ENCODE peak calls at places on chromosomes 3 and 15, in eight cellular contexts. I is CD4-positive, CD25-positive, alpha-beta regulatory T cell; O is adrenal gland; K is neural progenitor cell; B is psoas muscle; J is heart right ventricle; W is cardiac muscle cell; A is esophagus squamous epithelium. H is an unnamed sample. For H3K36me3, the result is how much of the 10 kb centered on the place peaks cover.

GRCh38 chr3:58492385-58492970 is 582 bp downstream of the KCTD6 start:
- DNase-seq in I (peak), O (no peak), K (no peak), B (no peak), J (no peak), W (no peak), A (no peak), H (peak)

GRCh38 chr3:4596596-4596995 is 103.4 kb downstream of the ITPR1 start:
- DNase-seq in I (no peak), O (no peak), K (peak), B (no peak), J (no peak), W (no peak), A (no peak), H (no peak)

GRCh38 chr15:90266485-90266884 is 1.0 kb downstream of the NGRN start:
- DNase-seq in I (peak), O (peak), K (no peak), B (no peak), J (no peak), W (peak), A (no peak), H (peak)

GRCh38 chr3:198113219-198114053 is 153.4 kb downstream of the LMLN start:
- DNase-seq in I (no peak), O (peak), K (peak), B (peak), J (no peak), W (peak), A (no peak), H (no peak)

GRCh38 chr3:127684871-127685707 is 12.3 kb downstream of the ABTB1 start:
- DNase-seq in I (no peak), O (peak), K (no peak), B (peak), J (no peak), W (no peak), A (no peak), H (no peak)

GRCh38 chr3:133934996-133935842 is 39.5 kb upstream of the RAB6B start:
- DNase-seq in I (no peak), O (no peak), K (no peak), B (no peak), J (no peak), W (no peak), A (no peak), H (no peak)

GRCh38 chr15:40044717-40045571 is 6.0 kb upstream of the SRP14 start:
- DNase-seq in I (peak), O (peak), K (peak), B (peak), J (peak), W (peak), A (peak), H (peak)

GRCh38 chr3:23202921-23203650 is at the start of gene UBE2E2:
- DNase-seq in I (peak), O (peak), K (peak), B (peak), J (peak), W (peak), A (no peak), H (peak)

GRCh38 chr15:88066758-88067157 is 189.8 kb downstream of the NTRK3 start:
- DNase-seq in I (no peak), O (no peak), K (no peak), B (no peak), J (no peak), W (no peak), A (no peak), H (no peak)

GRCh38 chr15:77542491-77543001 is 90.2 kb downstream of the LINGO1 start:
- DNase-seq in I (no peak), O (no peak), K (no peak), B (no peak), J (no peak), W (no peak), A (no peak), H (no peak)

GRCh38 chr3:105365536-105366301 is 990 bp upstream of the ALCAM start:
- DNase-seq in I (peak), O (no peak), K (peak), B (no peak), J (no peak), W (peak), A (no peak), H (no peak)

GRCh38 chr3:53320697-53321096 is 26.6 kb downstream of the DCP1A start:
- DNase-seq in I (no peak), O (no peak), K (no peak), B (peak), J (peak), W (no peak), A (no peak), H (no peak)

GRCh38 chr3:153137626-153138025 is 24.4 kb upstream of the RAP2B start:
- DNase-seq in I (no peak), O (no peak), K (no peak), B (no peak), J (no peak), W (no peak), A (no peak), H (no peak)

GRCh38 chr3:112293368-112294321 is at the start of gene SLC9C1:
- DNase-seq in I (peak), O (peak), K (peak), B (no peak), J (peak), W (peak), A (no peak), H (peak)

GRCh38 chr15:78325092-78325843 is 14.9 kb upstream of the CRABP1 start:
- DNase-seq in I (no peak), O (no peak), K (peak), B (no peak), J (peak), W (peak), A (no peak), H (no peak)

GRCh38 chr3:188179006-188179966 is 25.3 kb downstream of the LPP start:
- DNase-seq in I (no peak), O (no peak), K (peak), B (peak), J (peak), W (no peak), A (no peak), H (no peak)

GRCh38 chr3:99249627-99250026 is 348.1 kb upstream of the DCBLD2 start:
- DNase-seq in I (no peak), O (no peak), K (no peak), B (no peak), J (no peak), W (no peak), A (no peak), H (no peak)

GRCh38 chr15:40407343-40407990 is 1.9 kb downstream of the IVD start:
- DNase-seq in I (no peak), O (no peak), K (no peak), B (no peak), J (no peak), W (no peak), A (no peak), H (no peak)

GRCh38 chr3:9878700-9879099 is 1.4 kb downstream of the CIDEC start:
- DNase-seq in I (no peak), O (no peak), K (no peak), B (no peak), J (no peak), W (peak), A (no peak), H (no peak)

GRCh38 chr3:64131755-64132154 is 93.5 kb downstream of the PRICKLE2 start:
- DNase-seq in I (no peak), O (no peak), K (no peak), B (no peak), J (no peak), W (no peak), A (no peak), H (no peak)

GRCh38 chr3:65573548-65574116 is 465.1 kb downstream of the MAGI1 start:
- DNase-seq in I (no peak), O (no peak), K (no peak), B (no peak), J (no peak), W (no peak), A (no peak), H (no peak)

GRCh38 chr3:37963635-37964034 is 27.0 kb upstream of the VILL start:
- DNase-seq in I (no peak), O (no peak), K (no peak), B (no peak), J (no peak), W (no peak), A (no peak), H (no peak)

GRCh38 chr15:46848704-46849103 is 868.6 kb upstream of the SEMA6D start:
- DNase-seq in I (no peak), O (no peak), K (no peak), B (no peak), J (no peak), W (no peak), A (no peak), H (no peak)

GRCh38 chr3:73498764-73499622 is 125.7 kb downstream of the PDZRN3 start:
- DNase-seq in I (no peak), O (no peak), K (no peak), B (peak), J (no peak), W (no peak), A (no peak), H (no peak)

GRCh38 chr3:179796421-179796820 is 143.6 kb downstream of the USP13 start:
- DNase-seq in I (no peak), O (no peak), K (no peak), B (no peak), J (no peak), W (no peak), A (no peak), H (no peak)

GRCh38 chr15:89666147-89666857 is 11.0 kb upstream of the KIF7 start:
- DNase-seq in I (no peak), O (no peak), K (no peak), B (no peak), J (no peak), W (no peak), A (no peak), H (no peak)

GRCh38 chr3:20352547-20353164 is 166.7 kb upstream of the SGO1 start:
- DNase-seq in I (no peak), O (no peak), K (no peak), B (no peak), J (no peak), W (peak), A (no peak), H (no peak)

GRCh38 chr3:136547293-136547692 is 204.9 kb downstream of the STAG1 start:
- DNase-seq in I (no peak), O (no peak), K (no peak), B (no peak), J (no peak), W (no peak), A (no peak), H (no peak)

GRCh38 chr3:52507359-52507758 is 12.2 kb downstream of the STAB1 start:
- DNase-seq in I (no peak), O (no peak), K (peak), B (no peak), J (no peak), W (peak), A (no peak), H (no peak)

GRCh38 chr15:55587321-55588069 is 650 bp downstream of the PYGO1 start:
- DNase-seq in I (peak), O (peak), K (peak), B (peak), J (peak), W (peak), A (no peak), H (peak)

GRCh38 chr3:170055209-170055608 is 17.4 kb downstream of the GPR160 start:
- DNase-seq in I (no peak), O (no peak), K (no peak), B (no peak), J (no peak), W (no peak), A (no peak), H (no peak)

GRCh38 chr3:112687214-112687613 is 46.3 kb upstream of the CCDC80 start:
- DNase-seq in I (no peak), O (no peak), K (peak), B (no peak), J (no peak), W (no peak), A (no peak), H (no peak)

DNA sequence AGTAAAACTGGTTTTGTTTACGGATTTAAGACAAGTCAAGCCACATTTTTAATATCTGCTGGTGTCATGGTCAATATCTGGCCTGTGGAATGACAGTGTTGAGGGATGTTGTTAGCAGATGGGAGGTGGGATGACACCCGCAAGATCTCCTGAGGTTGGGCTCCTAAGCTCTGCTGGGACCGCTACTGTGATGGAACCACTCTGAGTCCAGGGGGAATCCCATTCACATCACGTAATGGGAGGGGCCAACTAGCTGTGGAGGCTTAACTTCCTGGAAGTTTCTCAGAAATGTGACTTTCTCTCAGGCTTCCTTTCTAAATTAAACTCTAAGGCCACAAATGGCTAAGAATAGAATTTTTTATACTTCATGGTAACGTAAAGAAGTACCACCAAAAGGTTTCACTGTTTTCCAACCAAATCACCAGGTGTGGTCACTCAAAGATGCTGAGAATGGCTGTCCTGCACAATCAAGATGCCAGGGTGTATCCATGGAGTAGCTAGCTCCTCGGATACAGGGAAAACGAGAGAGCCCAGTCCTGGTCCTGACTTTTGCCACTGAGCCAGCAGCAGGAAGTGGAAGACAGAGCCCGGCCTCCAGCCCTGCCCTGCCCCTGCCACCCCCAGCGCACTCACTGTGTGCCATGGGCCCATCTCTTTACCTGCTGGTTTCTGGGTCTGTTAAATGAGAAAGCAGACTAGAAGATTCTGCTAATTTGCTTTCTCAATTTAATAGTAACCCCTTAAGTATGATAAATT is 18.4 kb downstream of the TNFAIP8L3 start:
- DNase-seq in I (no peak), O (no peak), K (no peak), B (no peak), J (no peak), W (no peak), A (no peak), H (no peak)
- H3K4me3 ChIP-seq in I (no peak), O (no peak), K (no peak), B (no peak), J (no peak), W (no peak), A (no peak), H (no peak)

DNA sequence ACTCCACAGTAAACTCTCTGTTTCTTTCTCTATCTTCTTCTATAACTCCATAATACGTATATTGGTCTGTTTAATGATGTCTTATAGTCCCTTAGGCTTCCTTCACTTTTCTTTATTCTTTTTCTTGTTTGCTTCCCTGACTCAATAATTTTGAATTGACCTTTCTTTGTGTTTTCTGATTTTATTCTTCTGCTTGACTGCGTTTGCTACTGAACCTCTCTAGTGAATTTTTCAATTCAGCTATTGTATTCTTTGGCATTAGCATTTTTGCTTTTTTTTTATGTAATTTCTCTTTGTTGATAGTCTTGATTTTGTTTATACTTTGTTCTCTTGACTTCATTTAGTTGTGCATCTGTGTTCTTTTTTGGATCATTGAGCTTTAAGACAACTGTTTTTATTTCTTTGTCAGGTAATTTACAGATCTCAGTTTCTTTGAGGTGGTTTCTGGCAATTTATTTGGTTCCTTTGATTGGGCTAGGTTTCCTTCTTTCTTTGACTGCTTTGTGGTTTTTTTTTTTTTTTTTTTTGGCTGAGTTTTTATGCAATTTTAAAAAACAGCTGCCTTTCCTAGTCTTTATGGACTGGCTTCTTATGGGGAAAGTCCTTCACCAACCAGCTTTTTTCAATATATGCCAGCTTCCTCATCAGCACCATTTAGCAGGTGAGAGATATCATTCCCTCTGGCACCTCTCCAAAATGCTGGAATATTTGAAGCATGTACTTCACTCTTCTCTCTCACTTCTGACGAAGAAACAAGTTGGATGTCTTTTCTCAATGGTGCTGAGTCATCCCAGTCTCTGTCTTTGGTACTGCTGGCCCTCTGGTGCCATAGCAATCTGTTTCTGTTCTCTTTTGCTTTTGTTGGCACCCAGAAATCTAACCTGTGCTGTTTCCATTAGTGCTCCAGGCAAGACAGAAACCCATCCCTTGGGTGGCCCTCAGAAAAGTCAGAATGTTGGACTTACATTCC is 17.6 kb downstream of the RSRC1 start:
- DNase-seq in I (no peak), O (no peak), K (no peak), B (no peak), J (no peak), W (peak), A (no peak), H (no peak)
- H3K36me3 ChIP-seq in I (half or more), O (under half), K (under half), B (half or more), J (under half), W (under half), A (half or more), H (under half)

GRCh38 chr3:14555835-14556234 is 15.7 kb upstream of the GRIP2 start:
- DNase-seq in I (no peak), O (no peak), K (no peak), B (peak), J (peak), W (no peak), A (no peak), H (no peak)
- H3K4me3 ChIP-seq in I (no peak), O (no peak), K (no peak), B (peak), J (peak), W (no peak), A (no peak), H (no peak)

DNA sequence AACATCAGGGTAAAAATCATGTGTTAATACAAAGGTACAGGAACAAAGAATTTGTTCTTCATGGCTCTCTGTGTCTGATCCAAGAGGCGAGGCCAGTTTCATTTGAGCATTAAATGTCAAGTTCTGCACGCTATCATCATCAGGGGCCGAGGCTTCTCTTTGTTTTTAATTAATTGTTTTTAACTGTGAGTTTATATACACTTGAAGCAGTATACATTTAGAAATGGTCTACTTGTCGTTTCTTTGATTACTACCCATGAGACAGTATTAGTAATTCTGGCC is 21.2 kb upstream of the OCA2 start:
- DNase-seq in I (no peak), O (no peak), K (no peak), B (no peak), J (no peak), W (no peak), A (no peak), H (no peak)
- H3K36me3 ChIP-seq in I (half or more), O (under half), K (under half), B (half or more), J (under half), W (half or more), A (half or more), H (half or more)

H was measured in naive thymus-derived CD4-positive, alpha-beta T cell.